ENCODE peak calls at places on chromosome 3, in six cellular contexts. T, P, S, L, G and N are unnamed samples.

GRCh38 chr3:50518441-50518840 is 15.0 kb upstream of the CACNA2D2 start:
- DNase-seq in T (no peak), P (no peak), S (no peak), L (no peak), G (no peak), N (no peak)

GRCh38 chr3:62837145-62837787 is 38.0 kb downstream of the CADPS start:
- DNase-seq in T (no peak), P (no peak), S (no peak), L (no peak), G (no peak), N (no peak)

GRCh38 chr3:18425641-18426403 is 683 bp upstream of the SATB1 start:
- DNase-seq in T (peak), P (peak), S (peak), L (peak), G (no peak), N (peak)

GRCh38 chr3:192894676-192895075 is 23.0 kb downstream of the MB21D2 start:
- DNase-seq in T (no peak), P (no peak), S (no peak), L (no peak), G (no peak), N (no peak)

GRCh38 chr3:18349197-18349798 is 75.8 kb downstream of the SATB1 start:
- DNase-seq in T (no peak), P (no peak), S (no peak), L (no peak), G (no peak), N (no peak)

GRCh38 chr3:139607981-139608380 is 68.4 kb upstream of the RBP1 start:
- DNase-seq in T (no peak), P (no peak), S (no peak), L (no peak), G (no peak), N (no peak)

GRCh38 chr3:134978658-134979057 is 183.6 kb downstream of the EPHB1 start:
- DNase-seq in T (no peak), P (no peak), S (no peak), L (no peak), G (no peak), N (no peak)

GRCh38 chr3:8320711-8321458 is 180.7 kb upstream of the LMCD1 start:
- DNase-seq in T (no peak), P (no peak), S (no peak), L (no peak), G (no peak), N (no peak)

GRCh38 chr3:159882784-159883779 is 105.6 kb upstream of the IL12A start:
- DNase-seq in T (peak), P (no peak), S (peak), L (no peak), G (no peak), N (no peak)

GRCh38 chr3:82496890-82497560 is 735.6 kb upstream of the GBE1 start:
- DNase-seq in T (no peak), P (no peak), S (peak), L (no peak), G (no peak), N (no peak)

GRCh38 chr3:197516517-197516889 is 39.3 kb downstream of the BDH1 start:
- DNase-seq in T (peak), P (peak), S (peak), L (no peak), G (peak), N (no peak)

GRCh38 chr3:181103605-181104004 is 114.1 kb upstream of the DNAJC19 start:
- DNase-seq in T (peak), P (no peak), S (peak), L (no peak), G (no peak), N (no peak)

GRCh38 chr3:170529346-170529745 is 56.5 kb downstream of the SLC7A14 start:
- DNase-seq in T (no peak), P (no peak), S (no peak), L (no peak), G (no peak), N (no peak)

GRCh38 chr3:52846427-52846983 is 11.7 kb upstream of the MUSTN1 start:
- DNase-seq in T (no peak), P (no peak), S (no peak), L (no peak), G (no peak), N (no peak)

GRCh38 chr3:197615430-197615829 is 59.7 kb upstream of the BDH1 start:
- DNase-seq in T (no peak), P (no peak), S (no peak), L (no peak), G (no peak), N (no peak)

GRCh38 chr3:84165278-84165677 is 793.5 kb upstream of the CADM2 start:
- DNase-seq in T (no peak), P (no peak), S (peak), L (no peak), G (no peak), N (no peak)
- H3K4me3 ChIP-seq in T (no peak), P (no peak), S (no peak), L (no peak), G (no peak), N (no peak)

GRCh38 chr3:51710631-51711351 is 3.9 kb downstream of the GRM2 start:
- DNase-seq in T (no peak), P (peak), S (peak), L (no peak), G (no peak), N (no peak)
- TF ChIP-seq CTCF in T (peak), P (no peak), S (peak), L (no peak), G (no peak), N (peak)

GRCh38 chr3:174377096-174377495 is 482.0 kb upstream of the NAALADL2 start:
- DNase-seq in T (no peak), P (no peak), S (no peak), L (no peak), G (no peak), N (no peak)
- H3K4me3 ChIP-seq in T (no peak), P (no peak), S (no peak), L (no peak), G (no peak), N (no peak)

GRCh38 chr3:148460686-148461085 is 237.0 kb upstream of the AGTR1 start:
- DNase-seq in T (no peak), P (no peak), S (no peak), L (no peak), G (no peak), N (no peak)

GRCh38 chr3:148464246-148464645 is 233.5 kb upstream of the AGTR1 start:
- DNase-seq in T (peak), P (no peak), S (peak), L (no peak), G (no peak), N (no peak)

GRCh38 chr3:148455098-148455497 is 242.6 kb upstream of the AGTR1 start:
- DNase-seq in T (no peak), P (no peak), S (no peak), L (no peak), G (no peak), N (no peak)

GRCh38 chr3:148459931-148460513 is 237.7 kb upstream of the AGTR1 start:
- DNase-seq in T (peak), P (no peak), S (peak), L (no peak), G (peak), N (no peak)
- TF ChIP-seq CTCF in T (peak), P (peak), S (peak), L (no peak), G (peak), N (peak)

GRCh38 chr3:111735271-111735758 is 123.8 kb upstream of the PHLDB2 start:
- DNase-seq in T (peak), P (no peak), S (peak), L (no peak), G (peak), N (no peak)
- H3K4me3 ChIP-seq in T (no peak), P (no peak), S (peak), L (no peak), G (no peak), N (no peak)